ENCODE peak calls at places on chromosomes 5 and 9, in nine cellular contexts. P, L, F, O, H, X, A, W and C are unnamed samples.

GRCh38 chr5:135047347-135047695 is 13.3 kb upstream of the PITX1 start:
- DNase-seq in H (no peak), O (no peak), W (no peak), A (no peak), P (no peak), L (no peak), F (no peak), X (no peak), C (no peak)

GRCh38 chr9:92406506-92406905 is 2.1 kb upstream of the OGN start:
- DNase-seq in H (no peak), A (peak; percentile 74), F (peak; percentile 65), P (peak; percentile 11), L (no peak), X (no peak), O (peak; percentile 80), W (no peak), C (no peak)

GRCh38 chr5:23208959-23209431 is 298.4 kb upstream of the PRDM9 start:
- DNase-seq in L (no peak), F (no peak), O (no peak), A (peak; percentile 74), W (no peak), H (peak; percentile 61), X (peak; percentile 53), P (peak; percentile 2), C (no peak)

GRCh38 chr5:151758141-151758429 is 346 bp downstream of the ATOX1 start:
- DNase-seq in F (no peak), A (no peak), H (no peak), O (no peak), X (no peak), P (peak; percentile 30), W (no peak), L (no peak), C (no peak)

GRCh38 chr9:33734911-33735310 is 60.5 kb upstream of the PRSS3 start:
- DNase-seq in W (no peak), A (no peak), O (no peak), H (no peak), X (no peak), F (no peak), P (no peak), L (no peak), C (no peak)

GRCh38 chr9:136305822-136306690 is 2.2 kb upstream of the CCDC187 start:
- DNase-seq in W (no peak), A (no peak), O (no peak), H (no peak), F (no peak), L (no peak), P (no peak), X (no peak), C (no peak)

GRCh38 chr9:7176574-7176973 is 418.8 kb downstream of the KDM4C start:
- DNase-seq in X (no peak), H (no peak), O (no peak), L (no peak), P (peak; percentile 24), F (peak; percentile 8), W (no peak), A (no peak), C (no peak)

GRCh38 chr5:93582677-93583524 is at the start of gene NR2F1:
- DNase-seq in W (no peak), X (peak; percentile 63), O (no peak), L (peak; percentile 74), A (peak; percentile 31), H (peak; percentile 99), F (peak; percentile 97), P (peak; percentile 97), C (peak; percentile 62)

GRCh38 chr9:115643948-115644727 is 509.5 kb upstream of the PAPPA start:
- DNase-seq in X (no peak), L (no peak), F (no peak), A (no peak), O (no peak), W (no peak), P (peak; percentile 19), H (peak; percentile 70), C (no peak)

GRCh38 chr9:347667-348292 is 133.1 kb downstream of the DOCK8 start:
- DNase-seq in X (peak; percentile 26), L (no peak), W (no peak), A (no peak), F (peak; percentile 58), O (no peak), H (peak; percentile 59), P (peak; percentile 41), C (no peak)

GRCh38 chr5:181189962-181190710 is 14.9 kb downstream of the TRIM7 start:
- DNase-seq in P (peak; percentile 37), W (no peak), F (no peak), A (no peak), O (peak; percentile 73), X (no peak), L (no peak), H (no peak), C (peak; percentile 22)

GRCh38 chr5:181192337-181193046 is 12.5 kb downstream of the TRIM7 start:
- DNase-seq in F (no peak), H (peak; percentile 43), O (no peak), P (peak; percentile 59), L (no peak), W (no peak), A (no peak), X (no peak), C (no peak)

GRCh38 chr5:181189363-181189961 is 15.5 kb downstream of the TRIM7 start:
- DNase-seq in X (no peak), A (peak; percentile 52), H (peak; percentile 50), P (peak; percentile 65), F (peak; percentile 42), O (no peak), L (no peak), W (no peak), C (no peak)

GRCh38 chr5:181191526-181192336 is 13.3 kb downstream of the TRIM7 start:
- DNase-seq in P (peak; percentile 98), X (peak; percentile 91), L (peak; percentile 83), W (peak; percentile 87), A (peak; percentile 96), H (peak; percentile 96), F (peak; percentile 95), O (peak; percentile 98), C (peak; percentile 97)

DNA sequence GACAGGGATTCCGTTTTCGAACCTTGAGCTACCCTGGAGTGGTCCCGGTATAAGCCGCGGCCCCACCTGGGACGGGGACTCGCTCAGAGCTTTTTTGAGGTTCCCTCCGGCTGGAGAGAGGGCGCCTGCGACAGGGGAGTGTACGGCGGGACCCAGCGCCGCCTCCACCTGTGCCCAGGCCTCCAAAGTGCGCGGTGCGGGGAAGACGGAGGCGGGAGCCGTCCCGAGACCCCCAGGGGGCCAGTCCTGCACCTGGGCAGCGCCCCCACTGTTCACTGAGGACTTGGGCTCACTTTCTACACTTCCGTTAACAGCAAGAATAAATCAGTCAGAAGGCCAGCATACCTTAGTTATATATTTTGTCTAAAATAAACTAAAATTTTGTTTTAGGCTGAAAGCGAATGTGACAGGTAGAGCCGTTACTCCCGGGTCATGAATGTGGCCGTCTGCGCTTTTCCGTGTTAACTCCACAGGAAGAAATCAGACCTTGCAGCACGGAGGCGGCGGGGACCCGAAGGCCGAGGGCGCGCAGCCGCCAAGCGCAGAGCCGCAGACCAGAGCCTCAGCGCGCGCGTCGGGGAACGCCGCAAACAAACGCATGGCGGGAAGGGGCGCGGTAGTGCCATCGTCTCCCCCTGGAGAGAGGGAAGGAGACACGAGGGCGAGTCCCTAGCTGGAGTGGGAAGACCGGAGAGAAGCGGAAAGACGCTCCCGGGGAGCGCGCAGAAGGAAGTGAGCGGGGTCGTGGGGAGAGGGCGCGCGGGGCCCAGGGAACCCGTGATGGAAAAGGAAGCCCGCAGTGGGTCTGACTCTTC is 14.1 kb downstream of the TRIM7 start:
- DNase-seq in O (no peak), F (peak; percentile 39), H (peak; percentile 60), X (no peak), A (peak; percentile 65), L (no peak), W (peak; percentile 52), P (peak; percentile 68), C (peak; percentile 43)
- TF ChIP-seq CTCF in O (no peak), F (no peak), H (peak; percentile 14), X (peak; percentile 64), A (peak; percentile 27), L (peak; percentile 37), W (no peak), P (peak; percentile 19), C (peak; percentile 49)

DNA sequence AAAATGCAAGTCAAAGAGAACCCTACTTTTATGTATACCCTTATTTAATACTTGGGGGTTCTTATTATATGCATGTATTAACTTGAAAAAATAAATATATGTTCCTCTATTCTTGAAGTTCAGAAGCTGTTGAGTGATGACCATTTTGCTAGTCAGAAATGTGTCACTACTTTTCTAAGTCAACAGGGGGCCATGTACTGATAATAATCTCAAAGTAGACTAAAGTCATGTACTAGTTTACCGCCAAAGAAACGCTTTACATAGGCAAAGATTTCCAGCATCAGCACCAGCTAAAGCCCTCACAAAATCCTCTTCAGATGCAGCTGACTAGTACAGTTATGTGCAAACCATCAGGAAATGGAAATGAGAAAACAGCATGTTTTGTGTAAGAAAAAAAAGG is 5.7 kb upstream of the BHMT start:
- DNase-seq in W (no peak), P (no peak), L (no peak), A (no peak), F (no peak), H (no peak), X (no peak), O (no peak), C (no peak)
- TF ChIP-seq CTCF in W (peak; percentile 13), P (no peak), L (no peak), A (no peak), F (no peak), H (no peak), X (no peak), O (no peak), C (no peak)

GRCh38 chr9:98117984-98118639 is 910 bp downstream of the TRIM14 start:
- DNase-seq in P (peak; percentile 49), H (peak; percentile 19), O (no peak), L (no peak), F (no peak), X (peak; percentile 74), A (no peak), W (no peak), C (no peak)

GRCh38 chr9:98121096-98121495 is 2.1 kb upstream of the TRIM14 start:
- DNase-seq in A (no peak), W (no peak), P (no peak), F (no peak), X (peak; percentile 64), O (no peak), L (no peak), H (peak; percentile 26), C (no peak)

GRCh38 chr9:98124637-98125426 is 5.8 kb upstream of the TRIM14 start:
- DNase-seq in X (no peak), W (no peak), H (no peak), P (no peak), A (no peak), L (no peak), F (no peak), O (peak; percentile 31), C (no peak)

GRCh38 chr9:98120476-98120875 is 1.5 kb upstream of the TRIM14 start:
- DNase-seq in O (no peak), A (no peak), W (no peak), X (no peak), H (no peak), P (no peak), F (no peak), L (no peak), C (no peak)

GRCh38 chr9:98118640-98119601 is at the start of gene TRIM14:
- DNase-seq in W (peak; percentile 35), P (peak; percentile 83), X (peak; percentile 95), H (peak; percentile 49), O (no peak), A (peak; percentile 49), F (peak; percentile 19), L (no peak), C (peak; percentile 39)
- TF ChIP-seq CTCF in W (no peak), P (peak; percentile 8), X (peak; percentile 54), H (peak; percentile 23), O (no peak), A (no peak), F (no peak), L (peak; percentile 33), C (no peak)

GRCh38 chr9:36980148-36980974 is 53.7 kb downstream of the PAX5 start:
- DNase-seq in A (no peak), W (no peak), L (no peak), F (no peak), O (no peak), P (no peak), X (peak; percentile 73), H (no peak), C (no peak)
- TF ChIP-seq CTCF in A (peak; percentile 4), W (no peak), L (peak; percentile 6), F (no peak), O (no peak), P (no peak), X (no peak), H (no peak), C (peak; percentile 10)